ENCODE peak calls at places on chromosomes 6 and 20, in six cellular contexts. S, B, R, V, J and Q are unnamed samples. For H3K4me1, the result is how much of the 10 kb centered on the place peaks cover.

GRCh38 chr20:45765307-45765910 is 26.3 kb downstream of the WFDC3 start:
- DNase-seq in R (no peak), V (no peak), B (no peak), J (no peak), S (no peak), Q (no peak)

GRCh38 chr20:14997791-14998190 is 660.4 kb upstream of the FLRT3 start:
- DNase-seq in J (no peak), S (no peak), B (no peak), R (peak), V (no peak), Q (no peak)

GRCh38 chr6:43221046-43221773 is 8.1 kb downstream of the DNPH1 start:
- DNase-seq in J (no peak), V (no peak), S (no peak), B (no peak), R (no peak), Q (no peak)

GRCh38 chr6:82142524-82142923 is 105.0 kb downstream of the IBTK start:
- DNase-seq in R (no peak), J (no peak), B (no peak), V (no peak), S (no peak), Q (no peak)

GRCh38 chr6:154428892-154429291 is 72.3 kb upstream of the IPCEF1 start:
- DNase-seq in V (no peak), R (no peak), S (no peak), B (no peak), J (no peak), Q (no peak)

GRCh38 chr6:31479933-31480535 is 17.9 kb upstream of the MICB start:
- DNase-seq in S (no peak), J (no peak), R (no peak), V (no peak), B (no peak), Q (no peak)

GRCh38 chr6:122222761-122223160 is 176.7 kb upstream of the HSF2 start:
- DNase-seq in S (no peak), R (no peak), V (no peak), J (no peak), B (no peak), Q (no peak)

GRCh38 chr6:146997062-146997461 is 207.2 kb upstream of the STXBP5 start:
- DNase-seq in R (no peak), V (no peak), J (no peak), B (no peak), S (no peak), Q (no peak)

GRCh38 chr20:10924628-10925266 is 250.9 kb upstream of the JAG1 start:
- DNase-seq in B (no peak), R (no peak), S (no peak), J (no peak), V (no peak), Q (no peak)

GRCh38 chr6:167505782-167506181 is 180.9 kb downstream of the TTLL2 start:
- DNase-seq in R (no peak), V (no peak), B (no peak), S (no peak), J (no peak), Q (no peak)

GRCh38 chr20:1446536-1446935 is 20.1 kb downstream of the NSFL1C start:
- DNase-seq in V (no peak), B (no peak), S (no peak), J (no peak), R (no peak), Q (no peak)

GRCh38 chr20:50595433-50595895 is 85.3 kb downstream of the PTPN1 start:
- DNase-seq in B (no peak), J (no peak), V (no peak), S (no peak), R (no peak), Q (no peak)

GRCh38 chr6:72828904-72829303 is 207.0 kb downstream of the KCNQ5 start:
- DNase-seq in V (no peak), S (no peak), R (no peak), B (no peak), J (no peak), Q (no peak)

GRCh38 chr6:89509719-89510339 is 76.9 kb downstream of the ANKRD6 start:
- DNase-seq in S (no peak), R (peak), J (no peak), B (no peak), V (no peak), Q (no peak)

GRCh38 chr20:8183526-8183925 is 51.5 kb downstream of the PLCB1 start:
- DNase-seq in R (no peak), V (no peak), J (no peak), B (no peak), S (no peak), Q (no peak)

GRCh38 chr6:67896476-67896875 is 738.6 kb upstream of the ADGRB3 start:
- DNase-seq in V (no peak), S (no peak), R (no peak), B (no peak), J (no peak), Q (no peak)

DNA sequence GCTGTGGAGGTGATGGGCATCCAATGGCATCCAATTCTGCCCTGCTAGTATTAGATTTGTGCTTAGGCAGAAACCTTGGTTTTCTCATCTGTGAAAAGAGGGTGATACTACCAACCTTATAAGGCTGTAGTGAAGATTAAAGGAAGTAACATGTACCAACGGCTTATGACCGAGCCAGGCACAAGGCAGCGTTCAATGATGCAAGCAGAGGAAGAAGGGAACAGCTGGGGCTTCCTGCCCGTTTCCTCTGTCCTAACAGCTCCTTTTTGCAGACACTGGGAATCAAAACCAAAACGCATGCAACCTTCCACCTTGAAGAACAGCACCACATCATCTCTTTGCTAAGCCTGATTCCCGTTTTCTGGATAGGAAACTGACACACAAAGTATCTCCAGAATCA is 1.2 kb downstream of the SLC22A16 start:
- DNase-seq in R (no peak), V (no peak), J (no peak), B (peak), S (no peak), Q (no peak)
- H3K4me3 ChIP-seq in R (no peak), V (no peak), J (no peak), B (no peak), S (no peak), Q (no peak)

GRCh38 chr20:19233025-19233794 is 20.8 kb downstream of the SLC24A3 start:
- DNase-seq in S (peak), R (no peak), B (no peak), J (no peak), V (no peak), Q (no peak)
- TF ChIP-seq POLR2A in S (peak), R (no peak), B (no peak), J (no peak), V (no peak), Q (no peak)

GRCh38 chr6:34914358-34914757 is 25.3 kb downstream of the ANKS1A start:
- DNase-seq in J (no peak), S (no peak), R (peak), B (no peak), V (no peak), Q (no peak)
- H3K4me1 ChIP-seq in J (under half), S (under half), R (under half), B (under half), V (under half), Q (half or more)

GRCh38 chr20:31641391-31641790 is 3.7 kb downstream of the COX4I2 start:
- DNase-seq in J (no peak), R (no peak), S (no peak), V (no peak), B (no peak), Q (no peak)

GRCh38 chr20:31638816-31639215 is 1.1 kb downstream of the COX4I2 start:
- DNase-seq in R (no peak), J (no peak), S (no peak), B (no peak), V (no peak), Q (no peak)

GRCh38 chr20:31642837-31643236 is 5.1 kb downstream of the COX4I2 start:
- DNase-seq in V (no peak), S (no peak), J (no peak), R (no peak), B (no peak), Q (no peak)

GRCh38 chr20:31638317-31638716 is 605 bp downstream of the COX4I2 start:
- DNase-seq in B (no peak), R (no peak), J (no peak), S (no peak), V (no peak), Q (no peak)

DNA sequence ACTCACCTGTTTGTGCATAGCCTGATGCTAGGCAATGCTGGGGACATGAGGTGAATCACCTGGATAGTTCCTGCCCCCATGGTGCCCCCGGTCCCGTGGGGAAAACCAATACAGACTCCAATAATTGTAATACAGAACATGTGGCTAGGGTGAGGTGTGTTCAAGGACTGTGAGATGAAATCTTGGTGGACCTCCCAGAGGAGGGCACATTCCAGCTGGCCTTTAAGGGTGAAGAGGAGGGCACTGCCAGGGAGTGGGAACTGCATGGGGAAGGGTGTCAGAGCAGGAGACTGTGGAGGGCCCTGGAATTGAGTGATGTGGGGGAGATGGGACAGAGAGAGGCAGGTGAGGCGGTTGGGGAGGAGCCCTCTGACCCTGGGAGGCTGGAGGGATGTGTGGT is 2.5 kb downstream of the COX4I2 start:
- DNase-seq in V (no peak), B (no peak), J (no peak), S (no peak), R (no peak), Q (no peak)
- H3K4me3 ChIP-seq in V (no peak), B (no peak), J (no peak), S (no peak), R (no peak), Q (no peak)